ENCODE peak calls at places on chromosomes 1 and 21, in seven cellular contexts. J is adrenal gland, Y is tibial nerve, N is kidney, Z is right lobe of liver, S is mammary epithelial cell, K is left lung. H is an unnamed sample.

GRCh38 chr1:170145691-170146676 is at the start of gene NTMT2:
- DNase-seq in J (peak), Y (no peak), N (no peak), Z (no peak), S (peak), K (no peak), H (no peak)

GRCh38 chr21:46171996-46172862 is 12.0 kb downstream of the SPATC1L start:
- DNase-seq in J (no peak), Y (no peak), N (peak), Z (no peak), S (no peak), K (no peak), H (no peak)

GRCh38 chr1:64653466-64653865 is 91.4 kb upstream of the RAVER2 start:
- DNase-seq in J (no peak), Y (no peak), N (no peak), Z (no peak), S (no peak), K (no peak), H (no peak)

GRCh38 chr1:247118946-247119446 is 14.8 kb upstream of the ZNF669 start:
- DNase-seq in J (no peak), Y (no peak), N (no peak), Z (no peak), S (no peak), K (no peak), H (no peak)

GRCh38 chr21:36015096-36015495 is 45.2 kb downstream of the SETD4 start:
- DNase-seq in J (no peak), Y (no peak), N (no peak), Z (no peak), S (no peak), K (no peak), H (no peak)

GRCh38 chr21:17921579-17922530 is 102.7 kb upstream of the C21orf91 start:
- DNase-seq in J (peak), Y (no peak), N (no peak), Z (no peak), S (peak), K (no peak), H (peak)

GRCh38 chr21:36700295-36700960 is 1.5 kb downstream of the SIM2 start:
- DNase-seq in J (no peak), Y (no peak), N (no peak), Z (no peak), S (no peak), K (no peak), H (no peak)

GRCh38 chr1:212229654-212230053 is 55.6 kb upstream of the PPP2R5A start:
- DNase-seq in J (no peak), Y (no peak), N (no peak), Z (no peak), S (peak), K (no peak), H (no peak)

GRCh38 chr21:34651032-34651431 is 17.8 kb upstream of the CLIC6 start:
- DNase-seq in J (no peak), Y (no peak), N (no peak), Z (no peak), S (no peak), K (no peak), H (no peak)

GRCh38 chr1:174157157-174157806 is 2.0 kb upstream of the RABGAP1L start:
- DNase-seq in J (no peak), Y (no peak), N (no peak), Z (no peak), S (peak), K (no peak), H (no peak)

GRCh38 chr1:54407957-54408700 is 1.9 kb upstream of the SSBP3 start:
- DNase-seq in J (peak), Y (no peak), N (no peak), Z (no peak), S (peak), K (peak), H (peak)

GRCh38 chr1:28104866-28105467 is 16.6 kb upstream of the EYA3 start:
- DNase-seq in J (peak), Y (no peak), N (no peak), Z (no peak), S (peak), K (peak), H (peak)

GRCh38 chr1:163528710-163529348 is 207.1 kb downstream of the NUF2 start:
- DNase-seq in J (peak), Y (no peak), N (no peak), Z (no peak), S (peak), K (no peak), H (no peak)

GRCh38 chr1:228276361-228276831 is 68.6 kb downstream of the OBSCN start:
- DNase-seq in J (peak), Y (no peak), N (no peak), Z (no peak), S (no peak), K (no peak), H (no peak)

GRCh38 chr21:16071082-16071481 is 341.3 kb downstream of the USP25 start:
- DNase-seq in J (no peak), Y (no peak), N (peak), Z (no peak), S (no peak), K (no peak), H (no peak)

GRCh38 chr1:157404063-157404501 is 148.2 kb downstream of the FCRL5 start:
- DNase-seq in J (no peak), Y (no peak), N (no peak), Z (no peak), S (no peak), K (no peak), H (no peak)

GRCh38 chr1:97505816-97506215 is 415.0 kb downstream of the DPYD start:
- DNase-seq in J (no peak), Y (no peak), N (no peak), Z (no peak), S (no peak), K (no peak), H (no peak)

GRCh38 chr1:188668083-188668482 is 1809.6 kb downstream of the BRINP3 start:
- DNase-seq in J (no peak), Y (no peak), N (no peak), Z (no peak), S (no peak), K (no peak), H (peak)

GRCh38 chr1:111821121-111821745 is 65.5 kb downstream of the DDX20 start:
- DNase-seq in J (no peak), Y (no peak), N (no peak), Z (no peak), S (no peak), K (no peak), H (no peak)

GRCh38 chr1:54553781-54554313 is 5.8 kb downstream of the ACOT11 start:
- DNase-seq in J (no peak), Y (no peak), N (no peak), Z (no peak), S (no peak), K (no peak), H (no peak)

GRCh38 chr1:42877380-42877779 is 31.0 kb downstream of the ZNF691 start:
- DNase-seq in J (no peak), Y (no peak), N (no peak), Z (no peak), S (no peak), K (no peak), H (no peak)

GRCh38 chr1:235160965-235161684 is at the start of gene RBM34:
- DNase-seq in J (peak), Y (peak), N (peak), Z (peak), S (peak), K (peak), H (peak)

GRCh38 chr1:235161685-235162327 is 756 bp upstream of the RBM34 start:
- DNase-seq in J (no peak), Y (no peak), N (no peak), Z (no peak), S (no peak), K (no peak), H (no peak)

GRCh38 chr1:235157150-235157549 is 3.9 kb downstream of the RBM34 start:
- DNase-seq in J (no peak), Y (no peak), N (no peak), Z (no peak), S (no peak), K (no peak), H (no peak)

GRCh38 chr1:235158680-235159079 is 2.4 kb downstream of the RBM34 start:
- DNase-seq in J (no peak), Y (no peak), N (no peak), Z (no peak), S (no peak), K (no peak), H (no peak)

GRCh38 chr1:235160395-235160964 is 570 bp downstream of the RBM34 start:
- DNase-seq in J (no peak), Y (no peak), N (no peak), Z (no peak), S (no peak), K (no peak), H (no peak)
- H3K27ac ChIP-seq in J (peak), Y (peak), N (peak), Z (peak), S (peak), K (peak), H (peak)

DNA sequence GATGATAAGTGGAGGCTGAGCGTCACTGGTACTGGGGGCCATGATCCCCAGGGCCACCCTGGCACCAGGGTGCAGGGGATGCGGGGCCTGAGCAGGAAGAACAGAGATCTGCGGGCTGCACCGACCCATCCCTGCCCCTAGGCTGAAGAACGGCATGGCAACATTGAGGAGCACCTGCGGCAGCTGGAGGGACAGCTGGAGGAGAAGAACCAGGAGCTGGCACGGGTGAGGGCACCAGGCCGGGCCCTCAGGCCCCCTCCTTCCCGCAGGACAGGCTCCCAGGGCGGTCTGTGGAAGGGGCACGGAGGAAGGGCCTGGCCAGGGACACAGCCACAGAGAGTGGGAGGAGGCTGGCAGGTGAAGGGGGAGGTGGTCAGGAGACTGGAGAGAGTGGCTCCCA is 21.8 kb downstream of the PPFIA4 start:
- DNase-seq in J (no peak), Y (no peak), N (peak), Z (no peak), S (no peak), K (no peak), H (no peak)
- TF ChIP-seq CTCF in J (no peak), Y (no peak), N (no peak), Z (no peak), S (no peak), K (no peak), H (no peak)

GRCh38 chr21:43939443-43940328 is 72.4 kb upstream of the TRAPPC10 start:
- DNase-seq in J (no peak), Y (no peak), N (no peak), Z (peak), S (no peak), K (no peak), H (no peak)

GRCh38 chr21:43937898-43938309 is 72.9 kb downstream of the AGPAT3 start:
- DNase-seq in J (no peak), Y (no peak), N (no peak), Z (no peak), S (no peak), K (no peak), H (no peak)

GRCh38 chr21:43940329-43940653 is 71.8 kb upstream of the TRAPPC10 start:
- DNase-seq in J (no peak), Y (no peak), N (no peak), Z (no peak), S (no peak), K (no peak), H (no peak)

GRCh38 chr21:43937051-43937832 is 72.2 kb downstream of the AGPAT3 start:
- DNase-seq in J (no peak), Y (no peak), N (no peak), Z (peak), S (no peak), K (no peak), H (no peak)

DNA sequence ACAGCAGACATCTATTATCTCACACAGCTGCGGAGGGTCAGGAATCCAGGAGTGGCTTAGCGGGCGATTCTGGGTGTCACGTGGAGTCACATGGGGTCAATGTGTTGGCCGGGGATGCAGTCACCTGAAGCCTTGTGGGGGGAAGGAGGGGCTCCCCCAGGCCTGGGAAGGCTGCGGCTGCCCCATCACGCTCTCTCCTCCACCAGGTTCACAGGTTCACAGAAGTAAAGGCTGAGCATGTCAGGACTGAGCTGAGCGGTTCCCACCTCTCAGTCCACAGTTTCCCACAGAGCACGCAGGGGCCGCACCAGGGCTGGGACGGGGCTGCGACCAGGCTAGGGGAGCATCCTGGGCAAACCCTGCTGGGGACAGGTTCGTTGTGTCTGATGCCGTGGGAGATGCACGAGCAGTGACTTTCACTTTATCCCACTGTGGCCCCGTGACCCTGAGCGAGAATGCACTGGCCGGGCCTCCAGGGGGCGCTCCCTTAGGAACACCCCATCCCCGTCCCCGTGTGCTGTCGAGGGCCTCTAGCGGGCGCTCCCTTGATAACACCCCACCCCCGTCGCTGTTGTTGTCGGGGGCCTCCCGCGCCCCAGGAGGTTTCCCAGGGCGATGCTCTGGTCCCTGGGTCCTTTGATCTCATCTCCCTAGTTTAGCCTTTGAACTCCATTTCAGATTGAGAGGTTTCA is 73.2 kb upstream of the TRAPPC10 start:
- DNase-seq in J (peak), Y (peak), N (peak), Z (peak), S (peak), K (peak), H (peak)
- H3K27ac ChIP-seq in J (no peak), Y (no peak), N (no peak), Z (peak), S (no peak), K (no peak), H (peak)

GRCh38 chr21:33373451-33373850 is 29.8 kb upstream of the IFNGR2 start:
- DNase-seq in J (no peak), Y (no peak), N (no peak), Z (no peak), S (peak), K (no peak), H (no peak)

GRCh38 chr21:33374874-33375644 is 28.2 kb upstream of the IFNGR2 start:
- DNase-seq in J (no peak), Y (no peak), N (no peak), Z (no peak), S (no peak), K (no peak), H (no peak)

GRCh38 chr21:33377221-33377620 is 26.0 kb upstream of the IFNGR2 start:
- DNase-seq in J (no peak), Y (no peak), N (no peak), Z (no peak), S (no peak), K (no peak), H (no peak)

GRCh38 chr21:33372582-33372981 is 30.6 kb upstream of the IFNGR2 start:
- DNase-seq in J (no peak), Y (no peak), N (no peak), Z (no peak), S (no peak), K (no peak), H (no peak)

GRCh38 chr21:33374080-33374873 is 28.9 kb upstream of the IFNGR2 start:
- DNase-seq in J (peak), Y (no peak), N (no peak), Z (peak), S (peak), K (peak), H (peak)
- TF ChIP-seq CTCF in J (peak), Y (peak), N (peak), Z (peak), S (peak), K (no peak), H (peak)

GRCh38 chr1:11099310-11100148 is at the start of gene EXOSC10:
- DNase-seq in J (peak), Y (peak), N (peak), Z (peak), S (peak), K (peak), H (peak)
- H3K27ac ChIP-seq in J (no peak), Y (peak), N (peak), Z (peak), S (peak), K (peak), H (peak)

GRCh38 chr1:52825868-52826267 is 16.7 kb upstream of the ZYG11A start:
- DNase-seq in J (no peak), Y (no peak), N (no peak), Z (no peak), S (no peak), K (no peak), H (peak)
- TF ChIP-seq CTCF in J (no peak), Y (no peak), N (no peak), Z (no peak), S (peak), K (no peak), H (peak)

H was measured in RWPE1.